ENCODE peak calls at places on chromosomes 1 and 21, in six cellular contexts. One of them, this sample, is unnamed.

GRCh38 chr1:43705982-43706597 is 1.2 kb upstream of the ST3GAL3 start:
- DNase-seq in neuronal stem cell: no peak
- DNase-seq in H9: peak; percentile 46
- DNase-seq in IMR-90: no peak
- DNase-seq in mesendoderm: no peak
- DNase-seq in trophoblast cell: no peak
- DNase-seq in this sample: peak; percentile 50

GRCh38 chr1:4792565-4792964 is 138.2 kb downstream of the AJAP1 start:
- DNase-seq in neuronal stem cell: no peak
- DNase-seq in H9: no peak
- DNase-seq in IMR-90: no peak
- DNase-seq in mesendoderm: no peak
- DNase-seq in trophoblast cell: no peak
- DNase-seq in this sample: no peak

GRCh38 chr1:76759950-76760349 is 107.3 kb upstream of the ST6GALNAC5 start:
- DNase-seq in neuronal stem cell: no peak
- DNase-seq in H9: no peak
- DNase-seq in IMR-90: peak; percentile 3
- DNase-seq in mesendoderm: peak; percentile 48
- DNase-seq in trophoblast cell: no peak
- DNase-seq in this sample: peak; percentile 11

GRCh38 chr1:107357381-107357780 is 216.5 kb downstream of the NTNG1 start:
- DNase-seq in neuronal stem cell: no peak
- DNase-seq in H9: no peak
- DNase-seq in IMR-90: no peak
- DNase-seq in mesendoderm: no peak
- DNase-seq in trophoblast cell: no peak
- DNase-seq in this sample: no peak

GRCh38 chr1:11286735-11287410 is 13.9 kb downstream of the UBIAD1 start:
- DNase-seq in neuronal stem cell: peak; percentile 80
- DNase-seq in H9: peak; percentile 58
- DNase-seq in IMR-90: peak; percentile 56
- DNase-seq in mesendoderm: peak; percentile 35
- DNase-seq in trophoblast cell: no peak
- DNase-seq in this sample: no peak

GRCh38 chr1:24027838-24028468 is 47.8 kb upstream of the SRSF10 start:
- DNase-seq in neuronal stem cell: no peak
- DNase-seq in H9: no peak
- DNase-seq in IMR-90: peak; percentile 73
- DNase-seq in mesendoderm: no peak
- DNase-seq in trophoblast cell: no peak
- DNase-seq in this sample: peak; percentile 69

GRCh38 chr1:214808845-214809460 is 206.0 kb downstream of the CENPF start:
- DNase-seq in neuronal stem cell: peak; percentile 11
- DNase-seq in H9: no peak
- DNase-seq in IMR-90: peak; percentile 62
- DNase-seq in mesendoderm: peak; percentile 58
- DNase-seq in trophoblast cell: no peak
- DNase-seq in this sample: peak; percentile 48

GRCh38 chr1:163472267-163472666 is 150.5 kb downstream of the NUF2 start:
- DNase-seq in neuronal stem cell: no peak
- DNase-seq in H9: no peak
- DNase-seq in IMR-90: no peak
- DNase-seq in mesendoderm: no peak
- DNase-seq in trophoblast cell: no peak
- DNase-seq in this sample: no peak

GRCh38 chr1:48043524-48043923 is 46.3 kb upstream of the TRABD2B start:
- DNase-seq in neuronal stem cell: no peak
- DNase-seq in H9: peak; percentile 47
- DNase-seq in IMR-90: no peak
- DNase-seq in mesendoderm: peak; percentile 45
- DNase-seq in trophoblast cell: no peak
- DNase-seq in this sample: no peak

GRCh38 chr21:41458121-41458520 is 32.1 kb downstream of the MX1 start:
- DNase-seq in neuronal stem cell: no peak
- DNase-seq in H9: no peak
- DNase-seq in IMR-90: peak; percentile 8
- DNase-seq in mesendoderm: no peak
- DNase-seq in trophoblast cell: no peak
- DNase-seq in this sample: no peak

GRCh38 chr1:200165493-200166220 is 138.1 kb downstream of the NR5A2 start:
- DNase-seq in neuronal stem cell: no peak
- DNase-seq in H9: no peak
- DNase-seq in IMR-90: no peak
- DNase-seq in mesendoderm: no peak
- DNase-seq in trophoblast cell: no peak
- DNase-seq in this sample: no peak

GRCh38 chr1:62415687-62416086 is 21.2 kb upstream of the USP1 start:
- DNase-seq in neuronal stem cell: no peak
- DNase-seq in H9: no peak
- DNase-seq in IMR-90: no peak
- DNase-seq in mesendoderm: no peak
- DNase-seq in trophoblast cell: no peak
- DNase-seq in this sample: no peak
- H2BK5ac ChIP-seq in neuronal stem cell: no peak overlapping the region
- H2BK5ac ChIP-seq in H9: no peak overlapping the region
- H2BK5ac ChIP-seq in IMR-90: no peak overlapping the region
- H2BK5ac ChIP-seq in mesendoderm: no peak overlapping the region
- H2BK5ac ChIP-seq in trophoblast cell: no peak overlapping the region
- H2BK5ac ChIP-seq in this sample: no peak overlapping the region

GRCh38 chr21:43759651-43760050 is 16.5 kb downstream of the CSTB start:
- DNase-seq in neuronal stem cell: no peak
- DNase-seq in H9: no peak
- DNase-seq in IMR-90: no peak
- DNase-seq in mesendoderm: no peak
- DNase-seq in trophoblast cell: no peak
- DNase-seq in this sample: no peak

GRCh38 chr21:43760391-43760958 is 15.6 kb downstream of the CSTB start:
- DNase-seq in neuronal stem cell: no peak
- DNase-seq in H9: no peak
- DNase-seq in IMR-90: no peak
- DNase-seq in mesendoderm: no peak
- DNase-seq in trophoblast cell: no peak
- DNase-seq in this sample: no peak

GRCh38 chr21:43758132-43758619 is 17.9 kb downstream of the CSTB start:
- DNase-seq in neuronal stem cell: no peak
- DNase-seq in H9: no peak
- DNase-seq in IMR-90: peak; percentile 70
- DNase-seq in mesendoderm: no peak
- DNase-seq in trophoblast cell: no peak
- DNase-seq in this sample: peak; percentile 50

GRCh38 chr21:43757601-43758000 is 18.5 kb downstream of the CSTB start:
- DNase-seq in neuronal stem cell: no peak
- DNase-seq in H9: no peak
- DNase-seq in IMR-90: no peak
- DNase-seq in mesendoderm: no peak
- DNase-seq in trophoblast cell: no peak
- DNase-seq in this sample: no peak

DNA sequence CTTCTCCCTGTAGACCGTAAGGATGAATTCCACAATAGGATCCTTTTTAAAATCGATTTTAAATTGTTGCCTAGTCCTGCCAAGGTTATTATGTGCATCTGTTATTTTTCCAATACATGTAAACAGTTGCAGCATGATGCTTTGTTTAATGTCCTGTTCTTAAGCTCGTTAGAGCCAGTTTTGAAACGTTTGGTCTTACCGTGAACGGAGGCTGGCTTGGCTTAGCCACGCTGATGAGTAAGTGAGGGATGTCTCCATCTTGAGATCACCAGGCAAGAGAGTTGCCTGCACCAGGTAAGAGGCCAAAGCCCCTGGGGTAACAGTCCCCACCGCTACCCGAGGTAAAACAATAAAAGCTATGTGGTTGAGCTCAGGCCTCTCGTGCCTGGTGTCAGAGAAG is 17.3 kb downstream of the CSTB start:
- DNase-seq in neuronal stem cell: no peak
- DNase-seq in H9: no peak
- DNase-seq in IMR-90: no peak
- DNase-seq in mesendoderm: no peak
- DNase-seq in trophoblast cell: no peak
- DNase-seq in this sample: no peak
- H4K8ac ChIP-seq in neuronal stem cell: no peak overlapping the region
- H4K8ac ChIP-seq in H9: no peak overlapping the region
- H4K8ac ChIP-seq in IMR-90: no peak overlapping the region
- H4K8ac ChIP-seq in mesendoderm: no peak overlapping the region
- H4K8ac ChIP-seq in trophoblast cell: no peak overlapping the region
- H4K8ac ChIP-seq in this sample: no peak overlapping the region

GRCh38 chr1:30805301-30806003 is 47.9 kb upstream of the LAPTM5 start:
- DNase-seq in neuronal stem cell: no peak
- DNase-seq in H9: no peak
- DNase-seq in IMR-90: no peak
- DNase-seq in mesendoderm: no peak
- DNase-seq in trophoblast cell: no peak
- DNase-seq in this sample: no peak
- H2BK5ac ChIP-seq in neuronal stem cell: no peak overlapping the region
- H2BK5ac ChIP-seq in H9: no peak overlapping the region
- H2BK5ac ChIP-seq in IMR-90: no peak overlapping the region
- H2BK5ac ChIP-seq in mesendoderm: no peak overlapping the region
- H2BK5ac ChIP-seq in trophoblast cell: no peak overlapping the region
- H2BK5ac ChIP-seq in this sample: no peak overlapping the region

GRCh38 chr1:6097117-6097595 is 51.5 kb downstream of the KCNAB2 start:
- DNase-seq in neuronal stem cell: no peak
- DNase-seq in H9: no peak
- DNase-seq in IMR-90: no peak
- DNase-seq in mesendoderm: no peak
- DNase-seq in trophoblast cell: no peak
- DNase-seq in this sample: no peak

GRCh38 chr1:6094801-6095505 is 49.3 kb downstream of the KCNAB2 start:
- DNase-seq in neuronal stem cell: no peak
- DNase-seq in H9: no peak
- DNase-seq in IMR-90: no peak
- DNase-seq in mesendoderm: no peak
- DNase-seq in trophoblast cell: no peak
- DNase-seq in this sample: no peak

GRCh38 chr1:6094246-6094645 is 48.6 kb downstream of the KCNAB2 start:
- DNase-seq in neuronal stem cell: no peak
- DNase-seq in H9: no peak
- DNase-seq in IMR-90: no peak
- DNase-seq in mesendoderm: no peak
- DNase-seq in trophoblast cell: no peak
- DNase-seq in this sample: no peak

GRCh38 chr1:6096243-6097116 is 50.8 kb downstream of the KCNAB2 start:
- DNase-seq in neuronal stem cell: no peak
- DNase-seq in H9: no peak
- DNase-seq in IMR-90: no peak
- DNase-seq in mesendoderm: no peak
- DNase-seq in trophoblast cell: no peak
- DNase-seq in this sample: no peak

DNA sequence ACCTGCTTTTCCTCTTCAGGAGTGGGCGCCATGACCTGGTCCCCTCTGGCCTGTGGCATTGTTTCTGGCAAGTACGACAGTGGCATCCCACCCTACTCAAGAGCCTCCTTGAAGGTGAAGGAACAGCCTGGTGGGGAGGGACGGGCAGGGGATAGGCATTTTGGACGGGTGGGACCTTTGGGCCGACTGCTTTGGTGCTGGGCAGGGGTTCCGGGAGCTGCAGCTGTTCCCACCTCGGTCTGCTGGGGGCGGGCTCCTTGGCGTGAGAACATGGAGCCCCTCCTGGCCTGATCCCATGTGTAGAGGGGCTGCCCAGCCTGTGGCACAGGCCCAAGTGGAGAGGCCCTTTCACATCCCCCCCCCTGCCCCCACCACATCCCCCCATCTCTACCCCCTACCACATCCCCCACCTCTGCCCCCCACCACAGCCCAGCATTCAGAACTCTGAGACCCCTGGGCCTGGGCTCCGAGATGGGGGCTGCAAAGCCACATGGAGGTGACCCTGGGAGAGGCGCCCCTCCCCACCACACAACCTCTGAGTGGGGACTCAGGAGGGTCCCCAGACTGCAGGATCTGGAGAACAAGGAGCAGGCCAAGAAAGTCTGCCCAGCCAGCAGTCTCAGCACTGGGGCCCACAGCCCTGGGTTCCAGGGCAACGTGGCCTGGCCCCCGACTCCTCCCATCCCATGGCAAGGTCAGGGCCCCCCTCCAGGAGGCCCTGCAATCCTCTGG is 50.0 kb downstream of the KCNAB2 start:
- DNase-seq in neuronal stem cell: no peak
- DNase-seq in H9: no peak
- DNase-seq in IMR-90: no peak
- DNase-seq in mesendoderm: no peak
- DNase-seq in trophoblast cell: no peak
- DNase-seq in this sample: no peak
- H4K8ac ChIP-seq in neuronal stem cell: no peak overlapping the region
- H4K8ac ChIP-seq in H9: no peak overlapping the region
- H4K8ac ChIP-seq in IMR-90: no peak overlapping the region
- H4K8ac ChIP-seq in mesendoderm: no peak overlapping the region
- H4K8ac ChIP-seq in trophoblast cell: no peak overlapping the region
- H4K8ac ChIP-seq in this sample: no peak overlapping the region

GRCh38 chr1:100348549-100349144 is 3.7 kb upstream of the CDC14A start:
- DNase-seq in neuronal stem cell: no peak
- DNase-seq in H9: no peak
- DNase-seq in IMR-90: no peak
- DNase-seq in mesendoderm: no peak
- DNase-seq in trophoblast cell: no peak
- DNase-seq in this sample: no peak

GRCh38 chr1:100352267-100353072 is at the start of gene CDC14A:
- DNase-seq in neuronal stem cell: peak; percentile 95
- DNase-seq in H9: peak; percentile 99
- DNase-seq in IMR-90: peak; percentile 94
- DNase-seq in mesendoderm: peak; percentile 99
- DNase-seq in trophoblast cell: peak; percentile 94
- DNase-seq in this sample: peak; percentile 98

GRCh38 chr1:100351095-100351884 is 1.0 kb upstream of the CDC14A start:
- DNase-seq in neuronal stem cell: peak; percentile 91
- DNase-seq in H9: peak; percentile 97
- DNase-seq in IMR-90: peak; percentile 84
- DNase-seq in mesendoderm: peak; percentile 99
- DNase-seq in trophoblast cell: peak; percentile 91
- DNase-seq in this sample: peak; percentile 96

GRCh38 chr1:100349276-100349675 is 3.0 kb upstream of the CDC14A start:
- DNase-seq in neuronal stem cell: no peak
- DNase-seq in H9: no peak
- DNase-seq in IMR-90: no peak
- DNase-seq in mesendoderm: no peak
- DNase-seq in trophoblast cell: no peak
- DNase-seq in this sample: no peak

DNA sequence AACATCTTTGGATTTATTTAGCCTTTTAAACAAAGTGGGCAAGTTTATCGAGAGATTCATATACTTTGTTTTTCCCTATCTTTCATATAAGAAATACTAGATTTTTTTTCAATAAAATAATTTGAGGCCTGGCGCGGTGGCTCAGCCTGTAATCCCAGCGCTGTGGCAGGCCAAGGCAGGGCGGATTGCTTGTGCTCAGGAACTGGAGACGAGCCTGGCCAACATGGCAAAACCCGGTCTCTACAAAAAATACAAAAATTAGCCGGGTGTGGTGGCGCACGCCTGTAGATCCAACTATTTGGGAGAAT is 1.6 kb upstream of the CDC14A start:
- DNase-seq in neuronal stem cell: no peak
- DNase-seq in H9: no peak
- DNase-seq in IMR-90: no peak
- DNase-seq in mesendoderm: no peak
- DNase-seq in trophoblast cell: no peak
- DNase-seq in this sample: no peak
- H2BK5ac ChIP-seq in neuronal stem cell: no peak overlapping the region
- H2BK5ac ChIP-seq in H9: no peak overlapping the region
- H2BK5ac ChIP-seq in IMR-90: peak overlapping the region; percentile 6
- H2BK5ac ChIP-seq in mesendoderm: no peak overlapping the region
- H2BK5ac ChIP-seq in trophoblast cell: peak overlapping the region; percentile 52
- H2BK5ac ChIP-seq in this sample: peak overlapping the region; percentile 46

This sample was measured in mesenchymal stem cell.